ENCODE peak calls at places on chromosomes 5 and 9, in nine cellular contexts. A is AG04449, U is AG09309, N is ascending aorta, I is endothelial cell, Y is lower lobe of right lung, W is B cell, H is right lobe of liver, M is stomach. J is an unnamed sample.

GRCh38 chr5:14036947-14037346 is 92.5 kb upstream of the DNAH5 start:
- DNase-seq in A (no peak), U (no peak), N (no peak), I (no peak), Y (no peak), W (no peak), H (no peak), M (no peak), J (peak; percentile 15)

GRCh38 chr5:71830626-71831539 is 111.8 kb downstream of the CARTPT start:
- DNase-seq in A (peak; percentile 65), U (peak; percentile 73), N (peak; percentile 95), I (no peak), Y (peak; percentile 59), W (no peak), H (no peak), M (peak; percentile 69), J (peak; percentile 89)

GRCh38 chr5:5063533-5063953 is 76.6 kb upstream of the ADAMTS16 start:
- DNase-seq in A (no peak), U (no peak), N (no peak), I (no peak), Y (no peak), W (no peak), H (no peak), M (no peak), J (no peak)

GRCh38 chr9:98627291-98627690 is 81.4 kb downstream of the GABBR2 start:
- DNase-seq in A (no peak), U (no peak), N (no peak), I (no peak), Y (no peak), W (no peak), H (no peak), M (no peak), J (peak; percentile 57)

GRCh38 chr5:127028822-127029457 is 1.4 kb downstream of the MARCHF3 start:
- DNase-seq in A (no peak), U (no peak), N (peak; percentile 66), I (peak; percentile 6), Y (peak; percentile 50), W (peak; percentile 16), H (no peak), M (no peak), J (no peak)

GRCh38 chr5:172953776-172954189 is 5.4 kb upstream of the RPL26L1 start:
- DNase-seq in A (peak; percentile 98), U (peak; percentile 96), N (no peak), I (no peak), Y (no peak), W (no peak), H (no peak), M (no peak), J (peak; percentile 91)

GRCh38 chr9:106860731-106861584 is 2.0 kb upstream of the ZNF462 start:
- DNase-seq in A (no peak), U (no peak), N (no peak), I (peak; percentile 46), Y (no peak), W (no peak), H (no peak), M (no peak), J (peak; percentile 36)

GRCh38 chr5:154118832-154119442 is 71.6 kb upstream of the GALNT10 start:
- DNase-seq in A (no peak), U (no peak), N (no peak), I (no peak), Y (no peak), W (no peak), H (no peak), M (no peak), J (no peak)

GRCh38 chr9:35227283-35227682 is 65.5 kb downstream of the UNC13B start:
- DNase-seq in A (no peak), U (no peak), N (no peak), I (no peak), Y (no peak), W (no peak), H (no peak), M (no peak), J (peak; percentile 3)

GRCh38 chr9:86183225-86183808 is 76.1 kb downstream of the C9orf153 start:
- DNase-seq in A (no peak), U (no peak), N (no peak), I (no peak), Y (no peak), W (no peak), H (no peak), M (no peak), J (no peak)

GRCh38 chr5:128673970-128674369 is 135.9 kb upstream of the FBN2 start:
- DNase-seq in A (no peak), U (no peak), N (no peak), I (no peak), Y (no peak), W (no peak), H (no peak), M (no peak), J (no peak)

GRCh38 chr9:130870491-130871381 is 25.9 kb downstream of the QRFP start:
- DNase-seq in A (no peak), U (no peak), N (no peak), I (no peak), Y (no peak), W (no peak), H (peak; percentile 28), M (no peak), J (no peak)

GRCh38 chr5:14226992-14227391 is 83.8 kb downstream of the TRIO start:
- DNase-seq in A (no peak), U (no peak), N (no peak), I (no peak), Y (no peak), W (no peak), H (no peak), M (no peak), J (no peak)

GRCh38 chr5:136018814-136019777 is 9.7 kb upstream of the TGFBI start:
- DNase-seq in A (peak; percentile 96), U (peak; percentile 97), N (peak; percentile 79), I (no peak), Y (no peak), W (no peak), H (peak; percentile 79), M (no peak), J (peak; percentile 98)
- TF ChIP-seq CTCF in A (peak; percentile 66), U (peak; percentile 52), N (peak; percentile 13), I (no peak), Y (no peak), W (no peak), H (peak; percentile 17), M (no peak), J (peak; percentile 56)

GRCh38 chr9:4814913-4815312 is 22.2 kb downstream of the RCL1 start:
- DNase-seq in A (no peak), U (no peak), N (no peak), I (no peak), Y (no peak), W (no peak), H (no peak), M (no peak), J (no peak)
- TF ChIP-seq CTCF in A (no peak), U (no peak), N (no peak), I (no peak), Y (no peak), W (no peak), H (no peak), M (no peak), J (no peak)

DNA sequence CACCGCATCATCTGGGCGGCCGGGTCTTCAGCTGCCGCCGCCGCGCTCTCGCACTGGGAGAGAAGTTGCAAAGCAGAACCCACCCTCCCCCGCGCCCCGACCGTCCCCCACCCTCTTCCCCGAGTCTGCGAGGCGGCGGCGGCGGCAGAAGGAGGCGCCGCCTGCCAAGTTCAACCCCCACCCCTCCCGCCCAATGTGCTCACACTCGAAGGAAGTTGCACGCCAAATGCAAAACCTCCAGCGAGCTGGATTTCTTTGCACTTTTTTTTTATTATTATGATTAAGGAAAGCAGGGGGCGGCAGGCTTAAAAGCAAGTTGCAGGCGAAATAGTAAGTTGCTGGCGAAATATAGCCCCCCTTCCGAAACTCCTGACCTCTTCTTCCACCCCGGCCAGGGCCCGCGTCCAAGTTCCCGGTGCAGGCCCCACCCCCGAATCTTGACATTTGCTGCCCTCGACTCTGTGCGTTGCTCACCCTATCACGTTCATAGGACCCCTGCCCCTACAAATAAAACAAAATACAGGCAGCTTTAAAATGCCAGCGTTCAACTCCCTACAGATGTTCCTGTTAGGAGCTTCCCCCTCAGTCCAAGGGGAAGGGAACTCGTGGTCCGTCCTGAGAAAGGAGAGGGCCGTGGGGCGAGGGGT is 1.1 kb upstream of the NR3C1 start:
- DNase-seq in A (peak; percentile 75), U (peak; percentile 78), N (peak; percentile 85), I (peak; percentile 47), Y (peak; percentile 86), W (peak; percentile 74), H (peak; percentile 87), M (peak; percentile 75), J (peak; percentile 95)
- TF ChIP-seq CTCF in A (no peak), U (no peak), N (no peak), I (no peak), Y (no peak), W (no peak), H (no peak), M (no peak), J (no peak)

GRCh38 chr9:88596376-88596775 is 61.4 kb downstream of the NXNL2 start:
- DNase-seq in A (no peak), U (no peak), N (no peak), I (no peak), Y (no peak), W (no peak), H (no peak), M (no peak), J (no peak)

GRCh38 chr9:88587885-88588628 is 53.1 kb downstream of the NXNL2 start:
- DNase-seq in A (no peak), U (no peak), N (no peak), I (no peak), Y (no peak), W (no peak), H (no peak), M (no peak), J (no peak)

GRCh38 chr9:88589656-88590055 is 54.7 kb downstream of the NXNL2 start:
- DNase-seq in A (no peak), U (no peak), N (no peak), I (no peak), Y (no peak), W (no peak), H (no peak), M (no peak), J (no peak)

GRCh38 chr9:88590558-88591146 is 55.7 kb downstream of the NXNL2 start:
- DNase-seq in A (no peak), U (no peak), N (no peak), I (peak; percentile 24), Y (no peak), W (no peak), H (no peak), M (no peak), J (no peak)

GRCh38 chr9:88593537-88594185 is 58.7 kb downstream of the NXNL2 start:
- DNase-seq in A (no peak), U (no peak), N (peak; percentile 80), I (peak; percentile 37), Y (no peak), W (peak; percentile 39), H (no peak), M (peak; percentile 54), J (peak; percentile 81)
- TF ChIP-seq CTCF in A (peak; percentile 26), U (peak; percentile 65), N (peak; percentile 68), I (peak; percentile 75), Y (peak; percentile 67), W (peak; percentile 67), H (peak; percentile 59), M (no peak), J (peak; percentile 73)

GRCh38 chr5:122295138-122295537 is 16.9 kb upstream of the SNCAIP start:
- DNase-seq in A (no peak), U (no peak), N (no peak), I (peak; percentile 19), Y (no peak), W (no peak), H (no peak), M (no peak), J (no peak)
- TF ChIP-seq CTCF in A (no peak), U (peak; percentile 19), N (peak; percentile 23), I (no peak), Y (peak; percentile 29), W (no peak), H (peak; percentile 10), M (no peak), J (peak; percentile 31)

J was measured in fibroblast of pulmonary artery.